ENCODE peak calls at places on chromosome 4, in eight cellular contexts. E, L, I, D, O, C, N and Y are unnamed samples.

GRCh38 chr4:146269228-146269653 is 54.9 kb downstream of the REELD1 start:
- DNase-seq in N (no peak), E (no peak), I (no peak), L (no peak), O (no peak), D (no peak), C (no peak), Y (no peak)

GRCh38 chr4:177047070-177047850 is 254.5 kb upstream of the VEGFC start:
- DNase-seq in N (peak; percentile 22), D (peak; percentile 51), L (no peak), C (peak; percentile 68), E (peak; percentile 69), O (peak; percentile 7), I (peak; percentile 52), Y (peak; percentile 17)

GRCh38 chr4:88107406-88108107 is 50.9 kb downstream of the ABCG2 start:
- DNase-seq in D (no peak), O (no peak), L (no peak), E (no peak), N (no peak), I (no peak), C (no peak), Y (no peak)

GRCh38 chr4:94457692-94458106 is 6.0 kb downstream of the PDLIM5 start:
- DNase-seq in E (no peak), I (no peak), N (no peak), O (no peak), C (no peak), L (no peak), D (no peak), Y (no peak)

GRCh38 chr4:152946460-152946859 is 10.3 kb downstream of the FHDC1 start:
- DNase-seq in N (no peak), E (no peak), C (no peak), D (no peak), L (no peak), I (no peak), O (no peak), Y (no peak)

GRCh38 chr4:168731006-168731636 is 234.3 kb downstream of the PALLD start:
- DNase-seq in D (no peak), O (no peak), E (no peak), C (no peak), L (no peak), N (no peak), I (no peak), Y (no peak)

GRCh38 chr4:140308366-140309123 is 64.9 kb upstream of the SCOC start:
- DNase-seq in I (no peak), C (no peak), N (no peak), D (no peak), L (peak; percentile 30), E (peak; percentile 50), O (peak; percentile 43), Y (no peak)

GRCh38 chr4:38071801-38072567 is 111.8 kb downstream of the PTTG2 start:
- DNase-seq in O (no peak), I (no peak), C (no peak), N (no peak), L (no peak), E (no peak), D (no peak), Y (no peak)

GRCh38 chr4:53905935-53906377 is 158.4 kb downstream of the CHIC2 start:
- DNase-seq in D (peak; percentile 7), N (no peak), E (peak; percentile 30), C (no peak), I (no peak), L (no peak), O (no peak), Y (no peak)

GRCh38 chr4:107857741-107858140 is 33.0 kb downstream of the SGMS2 start:
- DNase-seq in N (no peak), L (no peak), D (no peak), E (no peak), I (no peak), C (no peak), O (no peak), Y (no peak)

GRCh38 chr4:67736262-67736661 is 17.9 kb downstream of the GNRHR start:
- DNase-seq in D (no peak), I (no peak), N (no peak), C (no peak), L (no peak), E (no peak), O (no peak), Y (no peak)

GRCh38 chr4:176789955-176790354 is 2.8 kb downstream of the VEGFC start:
- DNase-seq in C (no peak), O (peak; percentile 1), D (no peak), I (no peak), N (peak; percentile 22), E (no peak), L (no peak), Y (no peak)

GRCh38 chr4:6125103-6125651 is 75.2 kb downstream of the JAKMIP1 start:
- DNase-seq in O (no peak), C (peak; percentile 33), D (no peak), I (peak; percentile 15), L (no peak), E (no peak), N (no peak), Y (no peak)

GRCh38 chr4:47209833-47210232 is 178.5 kb downstream of the GABRB1 start:
- DNase-seq in E (peak; percentile 20), C (no peak), O (no peak), L (no peak), I (no peak), N (no peak), D (no peak), Y (no peak)

GRCh38 chr4:99811850-99812249 is 4.8 kb upstream of the DAPP1 start:
- DNase-seq in I (peak; percentile 41), L (no peak), O (no peak), C (no peak), N (peak; percentile 27), E (no peak), D (peak; percentile 78), Y (no peak)

GRCh38 chr4:83473966-83474365 is 10.9 kb downstream of the ABRAXAS1 start:
- DNase-seq in L (no peak), E (no peak), N (no peak), I (no peak), D (no peak), O (no peak), C (no peak), Y (no peak)

GRCh38 chr4:108377021-108377420 is 208.3 kb upstream of the LEF1 start:
- DNase-seq in N (no peak), O (no peak), I (no peak), C (no peak), E (no peak), D (no peak), L (no peak), Y (no peak)

GRCh38 chr4:151331276-151332042 is 6.1 kb upstream of the SH3D19 start:
- DNase-seq in O (no peak), L (no peak), I (no peak), D (no peak), E (no peak), N (no peak), C (no peak), Y (no peak)

GRCh38 chr4:149645790-149646189 is 169.9 kb downstream of the IQCM start:
- DNase-seq in O (no peak), C (no peak), D (no peak), E (no peak), I (no peak), N (no peak), L (no peak), Y (no peak)

GRCh38 chr4:77203380-77204197 is 46.6 kb downstream of the CCNG2 start:
- DNase-seq in I (peak; percentile 62), E (peak; percentile 76), D (peak; percentile 82), L (peak; percentile 20), C (peak; percentile 71), N (peak; percentile 77), O (peak; percentile 9), Y (peak; percentile 17)

GRCh38 chr4:91123742-91124141 is 996.5 kb downstream of the CCSER1 start:
- DNase-seq in I (no peak), E (no peak), C (no peak), N (no peak), O (no peak), D (no peak), L (no peak), Y (no peak)

GRCh38 chr4:39616651-39617050 is 22.0 kb downstream of the SMIM14 start:
- DNase-seq in N (no peak), L (no peak), D (no peak), I (no peak), O (no peak), E (no peak), C (no peak), Y (no peak)

GRCh38 chr4:42871685-42872271 is 20.7 kb upstream of the GRXCR1 start:
- DNase-seq in O (no peak), D (no peak), C (no peak), E (no peak), I (no peak), N (no peak), L (no peak), Y (no peak)

GRCh38 chr4:147101678-147102077 is 156.0 kb upstream of the TTC29 start:
- DNase-seq in N (no peak), O (no peak), C (no peak), L (no peak), I (no peak), E (no peak), D (no peak), Y (no peak)

GRCh38 chr4:76250962-76251361 is 559 bp upstream of the FAM47E start:
- DNase-seq in I (no peak), L (no peak), D (peak; percentile 5), O (no peak), C (no peak), E (no peak), N (no peak), Y (no peak)